ENCODE peak calls at places on chromosomes 7 and 10, in seven cellular contexts. E is A549, N is OCI-LY7, S is cardiac muscle cell, V is HFFc6, L is choroid plexus epithelial cell, J is activated B cell treated with CpG ODN at 0.5 μM for 24 hours. U is an unnamed sample.

GRCh38 chr7:153027210-153027609 is 267.7 kb downstream of the ACTR3B start:
- DNase-seq in S (no peak), L (no peak), E (no peak), J (no peak), V (no peak), N (no peak), U (no peak)

GRCh38 chr7:78359836-78360235 is 561.3 kb downstream of the PHTF2 start:
- DNase-seq in N (no peak), V (no peak), E (no peak), J (no peak), S (no peak), L (no peak), U (no peak)

GRCh38 chr7:142188846-142189245 is 69.0 kb downstream of the PRSS58 start:
- DNase-seq in N (peak), V (no peak), S (no peak), E (peak), J (no peak), L (peak), U (no peak)

GRCh38 chr7:40717242-40717641 is 582.4 kb downstream of the SUGCT start:
- DNase-seq in S (peak), V (no peak), N (peak), J (no peak), E (peak), L (peak), U (peak)

GRCh38 chr7:11329626-11330025 is 356.0 kb downstream of the PHF14 start:
- DNase-seq in J (no peak), E (no peak), S (no peak), V (no peak), N (no peak), L (no peak), U (no peak)

GRCh38 chr10:24440817-24441790 is 232.2 kb downstream of the KIAA1217 start:
- DNase-seq in L (peak), J (no peak), N (no peak), E (no peak), V (peak), S (no peak), U (no peak)

GRCh38 chr7:131625817-131626372 is 69.5 kb upstream of the PODXL start:
- DNase-seq in S (peak), E (peak), J (no peak), L (peak), N (no peak), V (peak), U (no peak)

GRCh38 chr7:138243430-138243829 is 167.2 kb downstream of the AKR1D1 start:
- DNase-seq in V (no peak), S (peak), L (peak), J (no peak), N (no peak), E (peak), U (peak)

GRCh38 chr10:97210576-97210975 is 24.8 kb upstream of the SLIT1 start:
- DNase-seq in J (peak), N (peak), L (peak), E (peak), V (peak), S (peak), U (peak)

GRCh38 chr10:119654540-119654939 is 3.4 kb downstream of the BAG3 start:
- DNase-seq in E (peak), L (no peak), J (no peak), S (peak), V (no peak), N (no peak), U (peak)

GRCh38 chr7:55276896-55277295 is 88.2 kb upstream of the LANCL2 start:
- DNase-seq in S (no peak), N (no peak), J (no peak), V (no peak), E (no peak), L (no peak), U (no peak)

GRCh38 chr7:123961731-123962130 is 36.7 kb downstream of the SPAM1 start:
- DNase-seq in N (no peak), S (peak), L (peak), J (no peak), E (no peak), V (no peak), U (no peak)

GRCh38 chr10:106175760-106176377 is 988.6 kb downstream of the SORCS1 start:
- DNase-seq in V (no peak), E (peak), N (peak), S (peak), L (peak), J (no peak), U (no peak)

GRCh38 chr7:130993671-130994365 is 259.8 kb upstream of the KLF14 start:
- DNase-seq in N (no peak), J (no peak), V (no peak), E (no peak), S (no peak), L (no peak), U (no peak)

GRCh38 chr10:126570631-126571170 is 99.8 kb downstream of the C10orf90 start:
- DNase-seq in S (no peak), E (no peak), V (no peak), J (no peak), N (no peak), L (peak), U (no peak)

GRCh38 chr10:58435297-58435696 is 50.1 kb downstream of the TFAM start:
- DNase-seq in J (no peak), S (peak), L (peak), N (no peak), V (peak), E (peak), U (no peak)

GRCh38 chr7:111198255-111198654 is 107.3 kb downstream of the LRRN3 start:
- DNase-seq in N (no peak), L (peak), J (no peak), S (peak), V (peak), E (peak), U (no peak)

GRCh38 chr7:121303422-121304171 is 25.2 kb upstream of the WNT16 start:
- DNase-seq in V (no peak), N (no peak), E (no peak), J (no peak), S (no peak), L (no peak), U (no peak)

GRCh38 chr10:21083861-21084260 is 186.8 kb upstream of the NEBL start:
- DNase-seq in S (no peak), N (no peak), L (no peak), V (no peak), E (no peak), J (no peak), U (no peak)

GRCh38 chr10:44512345-44513095 is 127.6 kb upstream of the CXCL12 start:
- DNase-seq in V (no peak), L (no peak), S (no peak), E (no peak), N (no peak), J (no peak), U (no peak)

GRCh38 chr10:44520651-44521050 is 135.8 kb upstream of the CXCL12 start:
- DNase-seq in S (no peak), N (no peak), V (peak), J (no peak), L (no peak), E (no peak), U (no peak)

GRCh38 chr10:44516941-44517340 is 132.0 kb upstream of the CXCL12 start:
- DNase-seq in N (no peak), S (no peak), V (no peak), J (no peak), L (no peak), E (no peak), U (no peak)

GRCh38 chr10:44513592-44513991 is 128.7 kb upstream of the CXCL12 start:
- DNase-seq in V (no peak), E (no peak), S (peak), J (no peak), N (no peak), L (peak), U (no peak)

GRCh38 chr10:44517635-44518034 is 132.7 kb upstream of the CXCL12 start:
- DNase-seq in S (no peak), V (no peak), J (no peak), N (peak), E (no peak), L (no peak), U (no peak)
- TF ChIP-seq CTCF in S (peak), V (peak), J (no peak), N (peak), E (no peak), L (peak), U (peak)

GRCh38 chr10:130045801-130046321 is 64.8 kb downstream of the C10orf143 start:
- DNase-seq in L (no peak), V (no peak), E (no peak), N (no peak), J (no peak), S (no peak), U (no peak)

GRCh38 chr10:130043491-130043890 is 67.1 kb downstream of the C10orf143 start:
- DNase-seq in V (no peak), L (no peak), J (no peak), S (no peak), N (no peak), E (no peak), U (no peak)

GRCh38 chr10:130046591-130046990 is 64.0 kb downstream of the C10orf143 start:
- DNase-seq in E (no peak), S (no peak), J (no peak), V (no peak), N (no peak), L (no peak), U (no peak)

GRCh38 chr10:130044067-130045061 is 66.3 kb downstream of the C10orf143 start:
- DNase-seq in N (no peak), J (no peak), E (no peak), V (no peak), L (no peak), S (no peak), U (no peak)

GRCh38 chr10:130045091-130045652 is 65.5 kb downstream of the C10orf143 start:
- DNase-seq in N (no peak), L (no peak), E (peak), J (no peak), S (peak), V (no peak), U (peak)
- TF ChIP-seq CTCF in N (peak), L (no peak), E (peak), J (no peak), S (peak), V (peak), U (peak)

DNA sequence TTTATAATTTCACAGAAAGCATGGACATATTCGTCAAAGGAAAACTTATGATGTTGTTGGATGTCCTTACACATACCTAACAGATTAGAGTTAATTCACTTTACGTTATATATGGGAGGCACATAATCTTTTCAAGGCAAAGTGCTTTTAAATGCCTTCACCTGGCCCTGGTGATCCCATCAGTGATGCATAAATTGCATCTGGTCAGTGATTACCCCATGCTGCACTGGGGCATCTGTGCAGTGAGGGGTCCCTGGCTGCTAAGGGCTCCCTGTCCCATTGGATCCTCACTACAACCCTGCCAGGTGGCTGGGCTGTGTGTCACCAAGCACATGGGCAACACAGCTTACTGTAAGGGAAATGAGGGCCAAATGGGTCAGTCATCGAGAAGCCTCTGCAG is 441.1 kb downstream of the RPS24 start:
- DNase-seq in J (no peak), S (no peak), N (no peak), V (no peak), E (no peak), L (no peak), U (no peak)
- TF ChIP-seq CTCF in J (no peak), S (no peak), N (no peak), V (no peak), E (no peak), L (no peak), U (no peak)

DNA sequence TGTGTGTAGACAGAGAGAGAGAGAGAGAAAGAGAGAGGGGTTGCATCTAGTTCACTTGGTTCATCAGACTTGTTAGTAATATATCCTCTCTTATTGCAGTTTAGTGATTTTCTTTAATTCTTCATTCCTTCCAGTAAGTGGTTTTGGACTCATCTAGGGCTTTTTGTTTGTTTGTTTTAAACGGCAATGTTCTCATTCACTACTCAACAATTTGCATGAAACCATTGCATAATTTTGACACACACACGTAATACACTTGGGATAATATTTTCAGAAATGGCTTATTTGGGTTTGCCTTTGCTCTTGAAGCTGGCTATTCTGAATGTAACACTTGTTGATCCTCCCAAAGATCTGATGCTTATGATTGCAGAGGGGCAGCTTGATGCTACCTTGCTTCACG is 16.4 kb upstream of the ZNF32 start:
- DNase-seq in V (no peak), S (no peak), E (no peak), J (no peak), L (no peak), N (no peak), U (no peak)
- TF ChIP-seq CTCF in V (no peak), S (no peak), E (no peak), J (no peak), L (no peak), N (no peak), U (no peak)

GRCh38 chr10:132786529-132787252 is 744 bp upstream of the NKX6-2 start:
- DNase-seq in J (no peak), S (no peak), E (no peak), L (no peak), N (no peak), V (no peak), U (no peak)

GRCh38 chr10:132787253-132788179 is 1.6 kb upstream of the NKX6-2 start:
- DNase-seq in N (no peak), S (no peak), V (no peak), L (no peak), E (peak), J (no peak), U (no peak)

GRCh38 chr10:132789659-132790148 is 3.8 kb upstream of the NKX6-2 start:
- DNase-seq in L (no peak), V (no peak), S (no peak), N (no peak), E (no peak), J (no peak), U (no peak)

GRCh38 chr10:132788831-132789219 is 2.9 kb upstream of the NKX6-2 start:
- DNase-seq in E (no peak), J (no peak), L (no peak), S (no peak), V (no peak), N (no peak), U (no peak)

GRCh38 chr10:132788180-132788830 is 2.4 kb upstream of the NKX6-2 start:
- DNase-seq in J (no peak), V (no peak), S (peak), L (peak), N (no peak), E (peak), U (no peak)
- TF ChIP-seq CTCF in J (no peak), V (peak), S (peak), L (peak), N (no peak), E (peak), U (peak)

GRCh38 chr7:155973451-155973997 is 161.3 kb upstream of the SHH start:
- DNase-seq in J (no peak), S (no peak), V (no peak), E (no peak), N (no peak), L (no peak), U (no peak)
- TF ChIP-seq CTCF in J (no peak), S (no peak), V (no peak), E (no peak), N (no peak), L (no peak), U (no peak)

DNA sequence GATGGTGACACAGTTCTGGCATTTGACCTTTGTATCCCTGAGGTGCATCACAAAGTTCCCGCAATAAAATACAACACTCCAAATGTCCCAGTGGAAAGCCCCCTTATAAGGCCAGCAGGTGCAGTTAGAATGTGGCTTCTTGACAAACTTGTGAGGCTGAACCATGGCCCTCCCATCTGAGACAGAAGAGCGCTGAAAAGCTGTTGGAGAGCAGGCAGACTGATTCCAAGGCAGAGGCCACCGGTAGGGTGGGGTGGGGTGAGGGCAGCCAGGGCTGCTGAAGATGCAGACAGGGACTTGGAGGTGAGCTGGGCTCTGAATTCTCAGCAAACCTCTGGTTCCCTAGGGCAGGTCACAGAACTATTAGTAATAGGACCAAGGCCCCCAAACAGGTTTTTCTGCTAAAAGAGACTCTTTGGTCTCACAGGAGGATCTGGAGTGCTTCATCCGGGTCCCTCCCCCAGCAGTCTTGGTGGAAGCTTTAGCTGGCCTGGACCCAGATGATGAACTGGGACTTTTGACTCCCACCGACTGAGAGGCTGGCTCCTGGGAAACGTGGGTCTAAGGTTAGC is 15.6 kb upstream of the CHST3 start:
- DNase-seq in J (no peak), E (no peak), S (no peak), L (no peak), N (no peak), V (no peak), U (no peak)
- TF ChIP-seq CTCF in J (no peak), E (no peak), S (no peak), L (no peak), N (no peak), V (no peak), U (no peak)

GRCh38 chr7:150778014-150778737 is 22.0 kb downstream of the TMEM176B start:
- DNase-seq in L (no peak), E (no peak), S (no peak), J (no peak), N (no peak), V (no peak), U (no peak)
- TF ChIP-seq CTCF in L (no peak), E (no peak), S (no peak), J (no peak), N (no peak), V (no peak), U (no peak)

GRCh38 chr7:7352845-7353244 is 170.5 kb downstream of the C1GALT1 start:
- DNase-seq in E (no peak), L (no peak), N (no peak), V (no peak), J (no peak), S (no peak), U (no peak)
- TF ChIP-seq CTCF in E (no peak), L (no peak), N (peak), V (no peak), J (no peak), S (no peak), U (peak)

GRCh38 chr7:30352169-30352568 is 67.8 kb downstream of the ZNRF2 start:
- DNase-seq in N (peak), E (no peak), L (no peak), S (no peak), V (no peak), J (no peak), U (no peak)
- TF ChIP-seq CTCF in N (peak), E (no peak), L (no peak), S (no peak), V (peak), J (no peak), U (no peak)